ENCODE peak calls at places on chromosome 20, in six cellular contexts. One of them, this sample, is unnamed.

GRCh38 chr20:14312001-14312400 is 25.4 kb downstream of the FLRT3 start:
- DNase-seq in tibial nerve: no peak
- DNase-seq in neural progenitor cell: no peak
- DNase-seq in heart right ventricle: no peak
- DNase-seq in ovary: no peak
- DNase-seq in mesenchymal stem cell: no peak
- DNase-seq in this sample: no peak

GRCh38 chr20:1874534-1875168 is 20.6 kb upstream of the SIRPA start:
- DNase-seq in tibial nerve: no peak
- DNase-seq in neural progenitor cell: no peak
- DNase-seq in heart right ventricle: no peak
- DNase-seq in ovary: no peak
- DNase-seq in mesenchymal stem cell: no peak
- DNase-seq in this sample: no peak

GRCh38 chr20:47821481-47822100 is 36.3 kb upstream of the SULF2 start:
- DNase-seq in tibial nerve: no peak
- DNase-seq in neural progenitor cell: no peak
- DNase-seq in heart right ventricle: no peak
- DNase-seq in ovary: no peak
- DNase-seq in mesenchymal stem cell: no peak
- DNase-seq in this sample: no peak

GRCh38 chr20:14972256-14972655 is 634.8 kb upstream of the FLRT3 start:
- DNase-seq in tibial nerve: no peak
- DNase-seq in neural progenitor cell: no peak
- DNase-seq in heart right ventricle: no peak
- DNase-seq in ovary: no peak
- DNase-seq in mesenchymal stem cell: no peak
- DNase-seq in this sample: no peak

GRCh38 chr20:10469599-10469998 is 34.5 kb downstream of the SLX4IP start:
- DNase-seq in tibial nerve: peak; percentile 22
- DNase-seq in neural progenitor cell: peak; percentile 78
- DNase-seq in heart right ventricle: peak; percentile 61
- DNase-seq in ovary: peak; percentile 56
- DNase-seq in mesenchymal stem cell: peak; percentile 90
- DNase-seq in this sample: peak; percentile 42

GRCh38 chr20:59673288-59673997 is 69.1 kb downstream of the PHACTR3 start:
- DNase-seq in tibial nerve: no peak
- DNase-seq in neural progenitor cell: no peak
- DNase-seq in heart right ventricle: no peak
- DNase-seq in ovary: no peak
- DNase-seq in mesenchymal stem cell: no peak
- DNase-seq in this sample: no peak

GRCh38 chr20:45419188-45420091 is 3.5 kb downstream of the PIGT start:
- DNase-seq in tibial nerve: no peak
- DNase-seq in neural progenitor cell: no peak
- DNase-seq in heart right ventricle: peak; percentile 84
- DNase-seq in ovary: peak; percentile 38
- DNase-seq in mesenchymal stem cell: peak; percentile 49
- DNase-seq in this sample: peak; percentile 58

GRCh38 chr20:43920797-43921196 is 6.1 kb downstream of the TOX2 start:
- DNase-seq in tibial nerve: no peak
- DNase-seq in neural progenitor cell: no peak
- DNase-seq in heart right ventricle: no peak
- DNase-seq in ovary: no peak
- DNase-seq in mesenchymal stem cell: no peak
- DNase-seq in this sample: no peak

GRCh38 chr20:23205656-23206055 is 119.5 kb upstream of the CD93 start:
- DNase-seq in tibial nerve: peak; percentile 25
- DNase-seq in neural progenitor cell: peak; percentile 72
- DNase-seq in heart right ventricle: peak; percentile 85
- DNase-seq in ovary: peak; percentile 30
- DNase-seq in mesenchymal stem cell: no peak
- DNase-seq in this sample: peak; percentile 64

DNA sequence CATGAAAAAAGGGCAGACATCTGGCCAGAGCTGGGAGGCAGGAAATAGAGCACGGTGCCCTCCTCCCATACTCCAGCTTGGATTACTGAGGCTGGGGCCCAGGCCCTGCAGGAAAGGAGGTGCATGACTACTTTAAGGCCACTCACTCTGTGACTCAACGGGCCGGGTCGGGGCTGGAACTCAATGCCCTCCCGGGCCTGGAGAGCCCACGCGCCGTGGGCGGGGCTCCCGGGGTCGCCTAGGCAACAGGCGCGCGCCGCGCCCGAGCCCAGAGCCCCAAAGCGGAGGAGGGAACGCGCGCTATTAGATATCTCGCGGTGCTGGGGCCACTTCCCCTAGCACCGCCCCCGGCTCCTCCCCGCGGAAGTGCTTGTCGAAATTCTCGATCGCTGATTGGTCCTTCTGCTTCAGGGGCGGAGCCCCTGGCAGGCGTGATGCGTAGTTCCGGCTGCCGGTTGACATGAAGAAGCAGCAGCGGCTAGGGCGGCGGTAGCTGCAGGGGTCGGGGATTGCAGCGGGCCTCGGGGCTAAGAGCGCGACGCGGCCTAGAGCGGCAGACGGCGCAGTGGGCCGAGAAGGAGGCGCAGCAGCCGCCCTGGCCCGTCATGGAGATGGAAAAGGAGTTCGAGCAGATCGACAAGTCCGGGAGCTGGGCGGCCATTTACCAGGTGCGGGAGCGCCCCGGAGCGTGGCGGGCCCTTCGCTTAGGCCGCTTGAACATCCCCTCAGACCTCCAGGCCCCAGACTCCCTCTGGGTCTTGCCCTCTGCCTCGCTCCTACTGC is at the start of gene PTPN1:
- DNase-seq in tibial nerve: peak; percentile 97
- DNase-seq in neural progenitor cell: peak; percentile 100
- DNase-seq in heart right ventricle: peak; percentile 99
- DNase-seq in ovary: peak; percentile 99
- DNase-seq in mesenchymal stem cell: peak; percentile 99
- DNase-seq in this sample: peak; percentile 99
- H3K4me1 ChIP-seq in tibial nerve: peaks cover 34% of the 10 kb centered on the region
- H3K4me1 ChIP-seq in neural progenitor cell: peaks cover 23% of the 10 kb centered on the region
- H3K4me1 ChIP-seq in heart right ventricle: peaks cover 45% of the 10 kb centered on the region
- H3K4me1 ChIP-seq in ovary: peaks cover 9% of the 10 kb centered on the region
- H3K4me1 ChIP-seq in mesenchymal stem cell: peaks cover 13% of the 10 kb centered on the region
- H3K4me1 ChIP-seq in this sample: no peaks in the 10 kb centered on the region

DNA sequence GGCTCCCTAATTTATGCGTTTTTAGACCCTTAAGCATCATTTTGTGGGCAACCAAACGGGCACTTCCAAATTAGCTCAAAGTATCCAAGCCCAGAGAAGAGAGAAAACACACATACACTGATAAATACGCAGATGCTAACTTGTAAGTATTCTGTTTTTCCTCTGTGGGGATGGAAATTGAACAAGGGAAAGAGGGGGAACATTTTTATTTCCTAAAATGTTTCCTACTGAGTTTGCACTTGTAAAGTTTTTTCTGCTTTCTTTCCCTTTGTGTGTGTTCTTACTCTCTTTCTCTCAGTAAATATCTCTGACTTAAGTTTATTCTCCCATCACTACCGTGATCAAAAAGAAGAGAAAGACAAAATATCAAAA is 769 bp upstream of the NKX2-4 start:
- DNase-seq in tibial nerve: no peak
- DNase-seq in neural progenitor cell: no peak
- DNase-seq in heart right ventricle: no peak
- DNase-seq in ovary: no peak
- DNase-seq in mesenchymal stem cell: no peak
- DNase-seq in this sample: no peak
- H3K4me3 ChIP-seq in tibial nerve: no peak overlapping the region
- H3K4me3 ChIP-seq in neural progenitor cell: no peak overlapping the region
- H3K4me3 ChIP-seq in heart right ventricle: no peak overlapping the region
- H3K4me3 ChIP-seq in ovary: no peak overlapping the region
- H3K4me3 ChIP-seq in mesenchymal stem cell: no peak overlapping the region
- H3K4me3 ChIP-seq in this sample: no peak overlapping the region

GRCh38 chr20:17652411-17652810 is 29.6 kb downstream of the RRBP1 start:
- DNase-seq in tibial nerve: no peak
- DNase-seq in neural progenitor cell: no peak
- DNase-seq in heart right ventricle: no peak
- DNase-seq in ovary: no peak
- DNase-seq in mesenchymal stem cell: no peak
- DNase-seq in this sample: peak; percentile 13
- H3K4me1 ChIP-seq in tibial nerve: peaks cover 47% of the 10 kb centered on the region
- H3K4me1 ChIP-seq in neural progenitor cell: peaks cover 14% of the 10 kb centered on the region
- H3K4me1 ChIP-seq in heart right ventricle: peaks cover 57% of the 10 kb centered on the region
- H3K4me1 ChIP-seq in ovary: peaks cover 20% of the 10 kb centered on the region
- H3K4me1 ChIP-seq in mesenchymal stem cell: peaks cover 41% of the 10 kb centered on the region
- H3K4me1 ChIP-seq in this sample: peaks cover 23% of the 10 kb centered on the region

GRCh38 chr20:37456948-37457347 is 64.1 kb upstream of the NNAT start:
- DNase-seq in tibial nerve: no peak
- DNase-seq in neural progenitor cell: no peak
- DNase-seq in heart right ventricle: no peak
- DNase-seq in ovary: no peak
- DNase-seq in mesenchymal stem cell: no peak
- DNase-seq in this sample: no peak
- H3K4me3 ChIP-seq in tibial nerve: no peak overlapping the region
- H3K4me3 ChIP-seq in neural progenitor cell: no peak overlapping the region
- H3K4me3 ChIP-seq in heart right ventricle: no peak overlapping the region
- H3K4me3 ChIP-seq in ovary: no peak overlapping the region
- H3K4me3 ChIP-seq in mesenchymal stem cell: no peak overlapping the region
- H3K4me3 ChIP-seq in this sample: no peak overlapping the region

DNA sequence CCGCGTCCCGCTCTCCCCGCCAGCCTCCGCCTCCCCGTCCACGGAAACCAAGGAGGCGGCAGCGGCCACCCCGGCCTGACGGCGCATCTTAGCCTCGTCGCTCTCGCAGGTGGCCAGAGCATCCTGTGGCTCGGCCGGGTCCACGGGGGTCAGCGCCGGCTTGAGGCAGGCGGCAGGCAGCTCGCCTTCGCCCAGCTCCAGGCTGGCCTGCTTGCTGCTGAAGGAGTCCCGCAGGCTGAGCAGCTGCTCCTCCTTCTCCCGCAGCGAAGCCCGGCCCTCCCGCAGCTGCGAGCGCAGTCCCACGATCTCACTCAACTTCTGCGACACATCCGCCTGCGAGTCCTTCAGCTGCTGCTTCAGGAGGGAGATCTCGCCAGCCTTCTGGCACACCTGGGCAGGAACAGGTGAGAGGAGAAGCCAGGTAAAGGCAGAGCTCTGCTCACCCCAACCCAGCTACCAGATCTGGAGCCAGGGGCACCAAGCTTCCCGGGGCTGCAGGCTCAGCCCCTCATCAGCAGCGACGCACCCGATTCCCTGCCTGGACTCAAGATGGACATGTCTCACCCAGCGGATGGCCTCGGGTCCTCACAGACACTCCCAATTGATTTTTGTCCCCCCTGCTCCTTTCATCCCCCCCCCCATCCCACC is 5.2 kb upstream of the FASTKD5 start:
- DNase-seq in tibial nerve: no peak
- DNase-seq in neural progenitor cell: no peak
- DNase-seq in heart right ventricle: no peak
- DNase-seq in ovary: no peak
- DNase-seq in mesenchymal stem cell: no peak
- DNase-seq in this sample: no peak
- H3K4me1 ChIP-seq in tibial nerve: no peaks in the 10 kb centered on the region
- H3K4me1 ChIP-seq in neural progenitor cell: peaks cover 3% of the 10 kb centered on the region
- H3K4me1 ChIP-seq in heart right ventricle: peaks cover 14% of the 10 kb centered on the region
- H3K4me1 ChIP-seq in ovary: no peaks in the 10 kb centered on the region
- H3K4me1 ChIP-seq in mesenchymal stem cell: peaks cover 15% of the 10 kb centered on the region
- H3K4me1 ChIP-seq in this sample: no peaks in the 10 kb centered on the region

DNA sequence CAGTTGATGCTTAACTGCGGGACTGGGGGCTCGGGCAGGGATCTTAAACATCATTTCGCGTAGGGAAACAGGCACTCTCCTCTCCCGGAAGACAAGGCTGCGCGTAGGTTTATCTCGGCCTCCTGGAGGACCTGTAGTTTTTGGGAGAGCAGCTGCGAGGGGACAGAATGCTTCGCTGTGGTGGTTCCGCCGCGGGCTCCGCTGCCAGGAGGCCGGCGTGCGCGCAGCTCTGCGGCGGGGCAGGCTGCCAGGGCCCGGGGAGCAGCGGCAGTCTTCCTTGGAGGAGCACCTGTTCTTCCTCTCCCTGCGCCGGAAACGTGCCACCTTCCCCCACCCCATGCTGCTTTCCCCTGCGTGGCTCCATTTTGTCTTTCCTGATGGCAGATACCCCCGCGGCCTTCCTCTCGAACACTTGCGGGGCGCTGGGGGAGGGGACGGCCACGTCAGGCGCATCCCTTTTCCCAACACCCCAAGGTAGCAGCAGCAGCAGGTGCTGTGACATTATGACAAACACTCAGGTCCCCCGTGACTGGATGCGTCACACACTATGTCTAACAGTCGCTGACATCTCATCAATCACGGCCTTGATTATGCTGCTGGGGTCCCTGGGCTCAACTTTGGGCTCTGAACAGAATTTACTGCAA is 230.7 kb upstream of the BTBD3 start:
- DNase-seq in tibial nerve: no peak
- DNase-seq in neural progenitor cell: peak; percentile 50
- DNase-seq in heart right ventricle: no peak
- DNase-seq in ovary: no peak
- DNase-seq in mesenchymal stem cell: peak; percentile 3
- DNase-seq in this sample: peak; percentile 26
- H3K4me3 ChIP-seq in tibial nerve: peak overlapping the region; percentile 16
- H3K4me3 ChIP-seq in neural progenitor cell: peak overlapping the region; percentile 51
- H3K4me3 ChIP-seq in heart right ventricle: peak overlapping the region; percentile 48
- H3K4me3 ChIP-seq in ovary: peak overlapping the region; percentile 26
- H3K4me3 ChIP-seq in mesenchymal stem cell: peak overlapping the region; percentile 52
- H3K4me3 ChIP-seq in this sample: no peak overlapping the region

This sample was measured in uterus.